ENCODE peak calls at places on chromosome 14, in five cellular contexts. S is GM12878, D is H1, L is NT2/D1, Z is HepG2. E is an unnamed sample.

GRCh38 chr14:34233619-34234018 is 228.4 kb downstream of the SPTSSA start:
- DNase-seq in S (no peak), D (no peak), L (no peak), Z (no peak), E (no peak)

GRCh38 chr14:96221841-96222240 is 17.2 kb downstream of the BDKRB2 start:
- DNase-seq in S (no peak), D (no peak), L (no peak), Z (no peak), E (no peak)

GRCh38 chr14:68661226-68662225 is 131.3 kb downstream of the ZFP36L1 start:
- DNase-seq in S (no peak), D (no peak), L (no peak), Z (no peak), E (no peak)

GRCh38 chr14:96965885-96966595 is 168.9 kb downstream of the VRK1 start:
- DNase-seq in S (no peak), D (no peak), L (peak; percentile 36), Z (no peak), E (no peak)

GRCh38 chr14:22387776-22388241 is 201.2 kb downstream of the DAD1 start:
- DNase-seq in S (no peak), D (no peak), L (no peak), Z (no peak), E (peak; percentile 8)

GRCh38 chr14:68910540-68910939 is 68.6 kb downstream of the ACTN1 start:
- DNase-seq in S (no peak), D (no peak), L (no peak), Z (no peak), E (no peak)

GRCh38 chr14:22865424-22866215 is 5.9 kb upstream of the LRP10 start:
- DNase-seq in S (no peak), D (peak; percentile 87), L (no peak), Z (no peak), E (peak; percentile 39)

GRCh38 chr14:91418387-91419043 is 895 bp upstream of the CCDC88C start:
- DNase-seq in S (no peak), D (peak; percentile 96), L (no peak), Z (peak; percentile 38), E (peak; percentile 66)

GRCh38 chr14:103073367-103073875 is 10.6 kb upstream of the LBHD2 start:
- DNase-seq in S (no peak), D (no peak), L (no peak), Z (no peak), E (no peak)

GRCh38 chr14:23561873-23562821 is 5.4 kb downstream of the AP1G2 start:
- DNase-seq in S (no peak), D (no peak), L (no peak), Z (no peak), E (no peak)

GRCh38 chr14:32109676-32110075 is 32.6 kb downstream of the ARHGAP5 start:
- DNase-seq in S (no peak), D (no peak), L (no peak), Z (no peak), E (no peak)

GRCh38 chr14:55015006-55015405 is 11.9 kb downstream of the WDHD1 start:
- DNase-seq in S (no peak), D (no peak), L (no peak), Z (no peak), E (no peak)

GRCh38 chr14:67514650-67515385 is 18.3 kb upstream of the PLEKHH1 start:
- DNase-seq in S (no peak), D (peak; percentile 77), L (no peak), Z (no peak), E (peak; percentile 42)

GRCh38 chr14:91654836-91655235 is 77.0 kb downstream of the CATSPERB start:
- DNase-seq in S (no peak), D (no peak), L (no peak), Z (no peak), E (no peak)

GRCh38 chr14:96959992-96960391 is 162.8 kb downstream of the VRK1 start:
- DNase-seq in S (no peak), D (no peak), L (no peak), Z (no peak), E (no peak)

GRCh38 chr14:68408680-68409079 is 384.2 kb downstream of the ZFP36L1 start:
- DNase-seq in S (no peak), D (no peak), L (no peak), Z (no peak), E (no peak)

GRCh38 chr14:23605931-23606585 is 27.5 kb upstream of the JPH4 start:
- DNase-seq in S (peak; percentile 83), D (no peak), L (no peak), Z (no peak), E (no peak)

GRCh38 chr14:80387563-80387981 is 176.3 kb upstream of the DIO2 start:
- DNase-seq in S (no peak), D (no peak), L (no peak), Z (peak; percentile 17), E (no peak)

GRCh38 chr14:80117876-80118275 is 93.4 kb downstream of the DIO2 start:
- DNase-seq in S (no peak), D (no peak), L (no peak), Z (no peak), E (no peak)

GRCh38 chr14:37697489-37698121 is 102.2 kb downstream of the TTC6 start:
- DNase-seq in S (no peak), D (no peak), L (no peak), Z (peak; percentile 96), E (no peak)

GRCh38 chr14:61925043-61925442 is 162.8 kb downstream of the SNAPC1 start:
- DNase-seq in S (no peak), D (no peak), L (no peak), Z (peak; percentile 5), E (no peak)

GRCh38 chr14:77044776-77045569 is 16.5 kb upstream of the IRF2BPL start:
- DNase-seq in S (no peak), D (no peak), L (no peak), Z (peak; percentile 74), E (no peak)

GRCh38 chr14:28502517-28502916 is 264.1 kb upstream of the FOXG1 start:
- DNase-seq in S (no peak), D (no peak), L (no peak), Z (no peak), E (no peak)

GRCh38 chr14:47674546-47675238 is 713 bp downstream of the MDGA2 start:
- DNase-seq in S (no peak), D (peak; percentile 75), L (no peak), Z (no peak), E (peak; percentile 35)

GRCh38 chr14:100056964-100057817 is 8.0 kb upstream of the EVL start:
- DNase-seq in S (no peak), D (no peak), L (no peak), Z (no peak), E (peak; percentile 30)

GRCh38 chr14:92135269-92135668 is 13.5 kb downstream of the CPSF2 start:
- DNase-seq in S (no peak), D (no peak), L (no peak), Z (peak; percentile 31), E (no peak)

GRCh38 chr14:53539489-53540126 is 386.5 kb upstream of the DDHD1 start:
- DNase-seq in S (peak; percentile 41), D (peak; percentile 91), L (peak; percentile 60), Z (peak; percentile 73), E (peak; percentile 66)

GRCh38 chr14:23639891-23640523 is 3.8 kb downstream of the DHRS2 start:
- DNase-seq in S (no peak), D (no peak), L (no peak), Z (no peak), E (no peak)

GRCh38 chr14:54085841-54086240 is 129.2 kb upstream of the BMP4 start:
- DNase-seq in S (no peak), D (no peak), L (no peak), Z (no peak), E (no peak)

GRCh38 chr14:85565862-85566296 is 35.9 kb downstream of the FLRT2 start:
- DNase-seq in S (no peak), D (no peak), L (no peak), Z (no peak), E (no peak)

GRCh38 chr14:25116607-25117006 is 66.7 kb upstream of the STXBP6 start:
- DNase-seq in S (no peak), D (no peak), L (no peak), Z (no peak), E (no peak)
- TF ChIP-seq SUZ12 in S (no peak), D (no peak), L (no peak), Z (no peak), E (no peak)

DNA sequence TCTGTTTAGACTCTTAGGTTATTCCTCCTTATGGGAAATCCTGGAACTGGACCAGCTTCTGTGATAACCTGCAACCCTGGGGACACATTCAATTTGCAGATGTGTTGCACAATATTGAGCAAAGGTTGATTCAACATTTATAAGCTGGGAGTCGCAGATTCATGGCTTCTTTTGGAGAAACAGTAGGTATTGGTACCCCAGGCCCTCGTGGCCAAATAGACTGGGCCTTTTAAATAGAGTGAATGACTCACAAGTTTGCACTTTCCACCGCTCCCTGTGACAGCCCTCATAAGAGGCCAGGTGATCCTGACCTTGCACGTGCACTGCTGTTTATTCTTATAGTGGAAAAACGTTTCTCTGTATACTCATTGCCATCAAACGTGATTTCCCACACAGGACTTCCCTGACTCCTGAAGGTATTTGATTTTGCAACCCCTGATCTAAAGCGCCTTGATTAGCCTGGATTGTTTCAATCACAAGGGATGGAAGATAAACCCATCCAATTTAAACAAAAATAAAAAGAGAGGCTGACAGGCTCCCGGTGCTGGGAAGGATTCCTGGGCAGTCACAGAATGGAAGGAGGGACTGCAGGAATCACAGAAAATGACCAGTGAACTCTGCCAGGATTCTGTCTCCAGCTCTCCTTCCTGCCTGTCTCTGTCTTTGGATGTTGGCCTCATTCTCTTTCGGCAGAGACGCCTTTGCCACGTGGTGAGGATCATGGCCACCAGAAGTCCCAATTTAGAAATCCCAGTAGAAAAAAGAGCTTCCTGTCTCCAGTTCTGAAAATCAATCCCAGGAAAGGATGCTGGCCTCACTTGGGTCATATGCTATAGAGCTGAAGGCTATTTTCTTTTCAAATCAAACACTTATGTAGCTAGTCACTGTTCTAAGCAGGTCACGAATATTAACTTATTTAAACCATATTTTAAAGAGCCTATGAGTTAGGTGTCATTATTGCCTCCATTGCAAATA is 97.8 kb downstream of the VCPKMT start:
- DNase-seq in S (no peak), D (no peak), L (no peak), Z (peak; percentile 83), E (no peak)
- TF ChIP-seq SUZ12 in S (no peak), D (no peak), L (no peak), Z (no peak), E (no peak)

DNA sequence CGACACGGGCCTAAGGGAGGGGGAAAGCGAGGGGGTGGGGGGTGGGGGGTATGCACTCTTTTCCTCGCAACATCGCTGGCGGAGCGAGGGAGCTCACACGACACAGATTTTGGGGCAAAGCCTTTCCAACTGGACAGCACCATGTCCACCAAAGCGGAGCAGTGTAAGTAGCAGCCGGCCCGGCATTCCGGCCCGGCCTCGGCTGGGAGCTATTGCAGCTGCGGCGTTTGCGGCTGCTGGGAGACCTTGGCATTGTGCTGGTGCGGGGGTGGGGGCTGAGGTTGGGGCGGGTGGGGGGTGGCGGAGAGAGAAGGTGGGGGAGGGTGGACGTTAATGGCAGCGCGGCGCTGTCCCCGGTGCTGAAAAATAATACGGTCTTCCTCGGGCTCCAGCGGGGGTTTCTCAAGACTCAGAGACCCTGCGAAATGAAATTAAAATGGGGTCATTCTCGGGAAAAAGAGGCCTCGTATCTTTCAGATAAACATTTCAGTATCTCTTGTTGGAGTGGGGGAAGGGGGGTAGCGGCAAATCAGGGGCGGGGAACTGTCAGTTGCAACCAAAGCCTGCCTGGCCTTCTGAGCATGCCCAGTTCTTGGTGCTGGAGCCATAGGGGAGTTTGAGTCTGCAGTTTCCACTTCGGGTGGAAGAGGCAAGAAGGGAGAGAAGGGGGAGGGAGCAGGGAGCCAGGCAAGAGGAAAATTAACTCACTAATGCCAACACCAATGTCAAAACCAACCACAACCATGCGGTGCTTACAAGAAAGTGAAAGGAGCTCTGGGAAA is at the start of gene UNC79:
- DNase-seq in S (no peak), D (peak; percentile 77), L (no peak), Z (no peak), E (peak; percentile 42)
- TF ChIP-seq SUZ12 in S (no peak), D (no peak), L (no peak), Z (no peak), E (no peak)

GRCh38 chr14:98724734-98725133 is 547.3 kb downstream of the BCL11B start:
- DNase-seq in S (no peak), D (no peak), L (no peak), Z (no peak), E (no peak)
- TF ChIP-seq SUZ12 in S (no peak), D (no peak), L (no peak), Z (no peak), E (no peak)

E was measured in HEK293T.